ENCODE peak calls at places on chromosomes 11 and 22, in four cellular contexts. H is cardiac muscle cell, N is astrocyte of the cerebellum, B is HCT116. V is an unnamed sample.

GRCh38 chr11:110075087-110075821 is 17.9 kb upstream of the ZC3H12C start:
- DNase-seq in H (no peak), N (no peak), B (no peak), V (no peak)

GRCh38 chr22:29096736-29097669 is 24.2 kb downstream of the KREMEN1 start:
- DNase-seq in H (peak; percentile 31), N (no peak), B (no peak), V (no peak)

GRCh38 chr22:43838161-43838560 is 24.2 kb downstream of the SULT4A1 start:
- DNase-seq in H (no peak), N (no peak), B (no peak), V (no peak)

GRCh38 chr11:61797263-61797944 is 4.7 kb downstream of the FEN1 start:
- DNase-seq in H (peak; percentile 79), N (peak; percentile 86), B (peak; percentile 76), V (no peak)

GRCh38 chr11:64876226-64876750 is 2.1 kb downstream of the EHD1 start:
- DNase-seq in H (no peak), N (no peak), B (no peak), V (no peak)

GRCh38 chr11:60897496-60897895 is 8.9 kb downstream of the PRPF19 start:
- DNase-seq in H (no peak), N (no peak), B (no peak), V (no peak)

GRCh38 chr22:36493690-36494110 is 12.3 kb upstream of the TXN2 start:
- DNase-seq in H (no peak), N (no peak), B (no peak), V (peak; percentile 71)

GRCh38 chr22:44633647-44634046 is 68.4 kb upstream of the PRR5 start:
- DNase-seq in H (no peak), N (no peak), B (no peak), V (no peak)

GRCh38 chr11:107545101-107545514 is 20.4 kb downstream of the ALKBH8 start:
- DNase-seq in H (no peak), N (peak; percentile 84), B (peak; percentile 76), V (no peak)

GRCh38 chr11:12506502-12506921 is 129.1 kb downstream of the PARVA start:
- DNase-seq in H (no peak), N (no peak), B (no peak), V (no peak)

GRCh38 chr11:126695293-126695692 is 305.3 kb downstream of the KIRREL3 start:
- DNase-seq in H (no peak), N (no peak), B (no peak), V (no peak)

GRCh38 chr11:80146231-80146630 is 705.4 kb upstream of the TENM4 start:
- DNase-seq in H (no peak), N (no peak), B (no peak), V (no peak)

GRCh38 chr11:19432370-19433163 is 191.8 kb upstream of the E2F8 start:
- DNase-seq in H (no peak), N (peak; percentile 93), B (no peak), V (no peak)

GRCh38 chr11:9057032-9057431 is 34.4 kb downstream of the SCUBE2 start:
- DNase-seq in H (no peak), N (no peak), B (no peak), V (no peak)

GRCh38 chr11:66280428-66280827 is 2.5 kb downstream of the CNIH2 start:
- DNase-seq in H (no peak), N (no peak), B (no peak), V (no peak)

GRCh38 chr11:16986434-16987204 is 27.6 kb downstream of the PLEKHA7 start:
- DNase-seq in H (no peak), N (no peak), B (no peak), V (peak; percentile 81)

GRCh38 chr11:46560300-46561025 is 33.4 kb downstream of the AMBRA1 start:
- DNase-seq in H (no peak), N (peak; percentile 27), B (no peak), V (no peak)

GRCh38 chr11:6497069-6497839 is at the start of gene DNHD1:
- DNase-seq in H (no peak), N (no peak), B (no peak), V (no peak)

GRCh38 chr11:75777461-75778110 is 9.0 kb downstream of the DGAT2 start:
- DNase-seq in H (no peak), N (no peak), B (no peak), V (no peak)

GRCh38 chr11:17473071-17473744 is 3.4 kb downstream of the ABCC8 start:
- DNase-seq in H (peak; percentile 65), N (no peak), B (peak; percentile 68), V (no peak)

GRCh38 chr11:26443617-26444016 is 111.7 kb downstream of the ANO3 start:
- DNase-seq in H (no peak), N (no peak), B (no peak), V (no peak)

GRCh38 chr11:693415-693831 is 1.6 kb downstream of the DEAF1 start:
- DNase-seq in H (no peak), N (no peak), B (no peak), V (no peak)

GRCh38 chr11:9601041-9601875 is 27.8 kb downstream of the WEE1 start:
- DNase-seq in H (no peak), N (peak; percentile 45), B (no peak), V (no peak)

GRCh38 chr11:58192229-58192628 is 3.4 kb downstream of the OR9Q2 start:
- DNase-seq in H (no peak), N (no peak), B (no peak), V (no peak)

GRCh38 chr11:23226331-23226909 is 366.1 kb upstream of the CCDC179 start:
- DNase-seq in H (no peak), N (no peak), B (no peak), V (no peak)
- H3K4me3 ChIP-seq in H (no peak overlapping the region), N (no peak overlapping the region), B (no peak overlapping the region), V (no peak overlapping the region)

GRCh38 chr22:19857382-19857781 is 2.7 kb upstream of the GNB1L start:
- DNase-seq in H (no peak), N (no peak), B (no peak), V (no peak)

GRCh38 chr22:19853879-19854777 is 546 bp downstream of the GNB1L start:
- DNase-seq in H (no peak), N (no peak), B (peak; percentile 2), V (peak; percentile 68)

GRCh38 chr22:19854778-19855503 is at the start of the genes GNB1L and RTL10:
- DNase-seq in H (peak; percentile 99), N (peak; percentile 91), B (peak; percentile 85), V (peak; percentile 99)

GRCh38 chr22:19853058-19853878 is 1.4 kb downstream of the GNB1L start:
- DNase-seq in H (no peak), N (no peak), B (no peak), V (no peak)

DNA sequence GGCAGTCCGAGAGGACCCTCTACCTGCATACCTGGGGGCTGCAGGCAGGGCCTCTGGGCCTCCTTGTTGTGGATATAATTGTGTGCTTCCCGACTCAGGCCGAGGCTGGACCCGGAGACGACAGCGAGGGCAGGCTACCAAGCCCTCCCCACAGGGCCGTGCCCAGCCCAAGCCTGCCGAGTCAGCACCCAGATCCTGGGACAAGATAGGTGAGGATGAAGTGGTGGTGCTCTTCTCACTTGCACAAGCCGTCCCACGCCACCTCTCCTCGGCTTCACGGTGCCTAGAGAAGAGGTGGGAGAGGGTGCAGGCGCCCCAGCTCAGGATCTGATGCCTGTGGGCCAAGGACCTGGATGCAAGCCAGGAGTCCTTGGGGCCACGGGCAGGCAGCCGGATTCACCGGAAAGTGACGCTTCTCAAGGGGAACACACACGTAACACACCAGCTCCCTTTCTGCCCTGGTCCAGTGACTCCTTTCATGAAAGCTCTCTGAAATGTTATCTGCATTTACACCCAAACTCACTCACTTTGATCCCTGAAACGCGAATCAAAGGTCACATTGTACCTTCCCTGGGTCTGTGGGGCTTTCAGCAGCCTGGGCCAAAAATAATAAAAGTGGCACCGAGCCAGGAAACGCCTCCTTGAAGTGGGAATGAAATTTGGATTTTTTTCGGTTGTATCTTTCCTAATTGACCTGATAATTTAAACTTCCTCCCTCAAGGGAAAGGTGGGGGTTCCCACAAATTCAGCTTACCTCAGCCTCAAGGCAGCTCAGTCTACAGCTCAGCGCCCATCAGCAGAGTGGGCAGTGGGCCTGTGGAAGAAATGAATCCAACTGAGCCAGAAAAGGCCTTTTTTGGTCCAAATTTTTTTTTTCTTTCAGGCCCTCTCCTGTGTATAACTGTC is 1.1 kb upstream of the GNB1L start:
- DNase-seq in H (no peak), N (no peak), B (peak; percentile 31), V (peak; percentile 85)
- H3K4me3 ChIP-seq in H (peak overlapping the region; percentile 80), N (peak overlapping the region; percentile 91), B (peak overlapping the region; percentile 99), V (peak overlapping the region; percentile 86)

GRCh38 chr11:111393096-111393495 is 14.0 kb upstream of the POU2AF1 start:
- DNase-seq in H (no peak), N (no peak), B (no peak), V (no peak)
- H3K4me3 ChIP-seq in H (no peak overlapping the region), N (no peak overlapping the region), B (no peak overlapping the region), V (no peak overlapping the region)

GRCh38 chr11:122202161-122202950 is 86.3 kb upstream of the BLID start:
- DNase-seq in H (no peak), N (peak; percentile 75), B (peak; percentile 75), V (no peak)
- H3K4me3 ChIP-seq in H (no peak overlapping the region), N (peak overlapping the region; percentile 46), B (peak overlapping the region; percentile 56), V (peak overlapping the region; percentile 32)

GRCh38 chr11:68330700-68331337 is 18.4 kb downstream of the LRP5 start:
- DNase-seq in H (no peak), N (no peak), B (no peak), V (no peak)
- H3K4me3 ChIP-seq in H (no peak overlapping the region), N (no peak overlapping the region), B (no peak overlapping the region), V (no peak overlapping the region)

DNA sequence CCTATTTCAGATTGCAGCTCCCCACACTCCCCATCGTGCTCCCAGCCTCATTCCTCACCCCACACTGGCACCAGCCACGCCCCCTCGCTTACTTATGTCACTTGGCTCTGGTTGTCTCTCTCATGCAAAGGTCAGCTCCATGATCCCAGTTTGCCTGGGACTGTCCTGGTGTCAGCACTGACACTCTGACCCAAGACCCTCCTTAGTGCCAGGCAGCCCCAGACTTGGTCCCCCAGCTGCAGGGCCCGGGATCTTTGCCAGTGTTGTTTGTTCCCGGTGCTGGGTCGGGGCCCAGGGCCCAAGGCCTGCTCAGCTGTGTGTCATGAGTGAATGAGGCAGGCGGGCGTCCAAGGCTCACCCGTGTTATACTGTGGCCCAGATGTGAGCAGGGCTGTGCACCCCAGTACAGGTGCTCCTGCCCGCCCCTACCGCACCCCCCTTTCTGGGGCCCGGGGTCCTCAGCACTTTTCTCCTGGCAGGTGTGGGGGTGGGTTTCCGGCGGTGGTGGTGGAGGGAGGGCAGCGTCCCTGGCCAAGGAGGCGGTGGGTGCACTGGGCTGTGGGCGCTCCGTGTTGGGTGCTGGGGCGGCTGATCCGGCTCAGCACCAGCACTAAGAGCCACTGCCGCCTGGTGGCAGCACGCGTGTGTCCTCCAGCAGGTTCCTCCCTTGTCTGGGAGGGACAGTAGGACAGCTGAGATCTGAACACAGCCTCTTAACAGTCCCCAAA is 19.5 kb downstream of the IL17REL start:
- DNase-seq in H (peak; percentile 78), N (no peak), B (no peak), V (peak; percentile 88)
- H3K4me3 ChIP-seq in H (no peak overlapping the region), N (no peak overlapping the region), B (no peak overlapping the region), V (no peak overlapping the region)

GRCh38 chr11:129252621-129253020 is 60.5 kb upstream of the ARHGAP32 start:
- DNase-seq in H (no peak), N (no peak), B (no peak), V (no peak)
- H3K4me3 ChIP-seq in H (no peak overlapping the region), N (no peak overlapping the region), B (no peak overlapping the region), V (no peak overlapping the region)